ENCODE peak calls at places on chromosomes 13 and 19, in five cellular contexts. Z, D, M, Q and P are unnamed samples.

GRCh38 chr19:58516964-58517833 is 2.4 kb downstream of the ZBTB45 start:
- DNase-seq in Z (no peak), D (no peak), M (no peak), Q (no peak), P (no peak)

GRCh38 chr19:45164577-45165335 is 4.0 kb upstream of the NKPD1 start:
- DNase-seq in Z (no peak), D (no peak), M (peak), Q (peak), P (no peak)

GRCh38 chr13:79398915-79399314 is 7.1 kb downstream of the RBM26 start:
- DNase-seq in Z (no peak), D (no peak), M (no peak), Q (peak), P (no peak)

GRCh38 chr13:66657165-66657895 is 572.8 kb downstream of the PCDH9 start:
- DNase-seq in Z (peak), D (peak), M (no peak), Q (peak), P (peak)

GRCh38 chr19:628168-628567 is 5.2 kb downstream of the POLRMT start:
- DNase-seq in Z (no peak), D (no peak), M (no peak), Q (no peak), P (no peak)

GRCh38 chr19:4140237-4140711 is 13.2 kb upstream of the CREB3L3 start:
- DNase-seq in Z (peak), D (no peak), M (no peak), Q (peak), P (no peak)

GRCh38 chr13:44715287-44716224 is 139.4 kb upstream of the TSC22D1 start:
- DNase-seq in Z (no peak), D (no peak), M (no peak), Q (no peak), P (no peak)

GRCh38 chr19:45451181-45451849 is 16.5 kb upstream of the FOSB start:
- DNase-seq in Z (no peak), D (no peak), M (no peak), Q (peak), P (no peak)

GRCh38 chr19:35518313-35518712 is 4.9 kb upstream of the DMKN start:
- DNase-seq in Z (peak), D (peak), M (no peak), Q (peak), P (no peak)

GRCh38 chr19:49217382-49217781 is 59.8 kb downstream of the TRPM4 start:
- DNase-seq in Z (no peak), D (no peak), M (no peak), Q (peak), P (no peak)

GRCh38 chr13:98823442-98823841 is 71.0 kb upstream of the SLC15A1 start:
- DNase-seq in Z (no peak), D (no peak), M (no peak), Q (no peak), P (no peak)

GRCh38 chr19:23799321-23799720 is 40.6 kb upstream of the ZNF681 start:
- DNase-seq in Z (no peak), D (no peak), M (no peak), Q (no peak), P (no peak)

GRCh38 chr13:31045621-31046081 is 113.2 kb downstream of the TEX26 start:
- DNase-seq in Z (peak), D (peak), M (peak), Q (peak), P (no peak)

GRCh38 chr13:110371550-110372465 is 64.7 kb downstream of the COL4A2 start:
- DNase-seq in Z (no peak), D (no peak), M (no peak), Q (no peak), P (no peak)

GRCh38 chr19:1281270-1281894 is 4.3 kb upstream of the EFNA2 start:
- DNase-seq in Z (no peak), D (no peak), M (no peak), Q (no peak), P (no peak)

GRCh38 chr13:36345438-36346221 is 564 bp downstream of the SPART start:
- DNase-seq in Z (peak), D (no peak), M (peak), Q (peak), P (peak)

GRCh38 chr13:33872005-33872351 is 54.0 kb downstream of the RFC3 start:
- DNase-seq in Z (no peak), D (no peak), M (no peak), Q (no peak), P (no peak)

GRCh38 chr19:38073806-38074685 is 150.0 kb downstream of the DPF1 start:
- DNase-seq in Z (no peak), D (no peak), M (no peak), Q (no peak), P (peak)

GRCh38 chr13:102195566-102196462 is 206.0 kb downstream of the FGF14 start:
- DNase-seq in Z (no peak), D (no peak), M (no peak), Q (no peak), P (no peak)

GRCh38 chr19:42078538-42079275 is 2.7 kb downstream of the ZNF574 start:
- DNase-seq in Z (no peak), D (no peak), M (no peak), Q (no peak), P (no peak)

GRCh38 chr19:41193420-41194156 is 569 bp downstream of the CYP2S1 start:
- DNase-seq in Z (no peak), D (no peak), M (no peak), Q (no peak), P (no peak)

GRCh38 chr13:35940734-35941133 is 190.4 kb downstream of the DCLK1 start:
- DNase-seq in Z (no peak), D (no peak), M (no peak), Q (no peak), P (no peak)

GRCh38 chr13:90968510-90968909 is 379.0 kb upstream of the MIR17HG start:
- DNase-seq in Z (no peak), D (no peak), M (no peak), Q (no peak), P (peak)

GRCh38 chr19:31135841-31136240 is 213.4 kb downstream of the TSHZ3 start:
- DNase-seq in Z (no peak), D (no peak), M (no peak), Q (peak), P (no peak)

GRCh38 chr19:40090256-40091204 is at the start of gene ZNF780A:
- DNase-seq in Z (peak), D (peak), M (peak), Q (peak), P (peak)

GRCh38 chr13:86757236-86757978 is 913.8 kb upstream of the SLITRK5 start:
- DNase-seq in Z (no peak), D (no peak), M (peak), Q (no peak), P (no peak)

GRCh38 chr13:20182231-20182846 is 10.4 kb downstream of the GJB2 start:
- DNase-seq in Z (peak), D (peak), M (peak), Q (peak), P (peak)

GRCh38 chr19:4373601-4374441 is 26.5 kb downstream of the SH3GL1 start:
- DNase-seq in Z (no peak), D (no peak), M (no peak), Q (peak), P (peak)

GRCh38 chr13:18951412-18951811 is 230.2 kb downstream of the TUBA3C start:
- DNase-seq in Z (no peak), D (no peak), M (no peak), Q (no peak), P (no peak)

GRCh38 chr19:39342647-39343305 is 555 bp downstream of the SAMD4B start:
- DNase-seq in Z (no peak), D (no peak), M (no peak), Q (no peak), P (no peak)

GRCh38 chr19:8575467-8575997 is 1.7 kb downstream of the MYO1F start:
- DNase-seq in Z (no peak), D (no peak), M (no peak), Q (peak), P (no peak)

GRCh38 chr19:4597975-4598671 is 38.6 kb upstream of the SEMA6B start:
- DNase-seq in Z (no peak), D (no peak), M (peak), Q (no peak), P (no peak)

GRCh38 chr19:30791116-30791515 is 418.9 kb downstream of the ZNF536 start:
- DNase-seq in Z (no peak), D (no peak), M (no peak), Q (no peak), P (no peak)

GRCh38 chr19:48933382-48933932 is at the start of gene DHDH:
- DNase-seq in Z (peak), D (peak), M (peak), Q (peak), P (peak)

GRCh38 chr19:23788415-23788814 is 29.7 kb upstream of the ZNF681 start:
- DNase-seq in Z (no peak), D (no peak), M (no peak), Q (no peak), P (no peak)

GRCh38 chr13:51318015-51318414 is 21.5 kb upstream of the SERPINE3 start:
- DNase-seq in Z (no peak), D (no peak), M (no peak), Q (no peak), P (no peak)